ENCODE peak calls at places on chromosomes 11 and 22, in six cellular contexts. L is IMR-90, D is GM20000, Z is kidney, J is astrocyte of the cerebellum, G is right lobe of liver. N is an unnamed sample.

GRCh38 chr11:61173456-61173855 is 12.2 kb upstream of the VPS37C start:
- DNase-seq in L (peak), D (peak), Z (no peak), J (no peak), G (no peak), N (no peak)

GRCh38 chr11:78101073-78101472 is 21.4 kb upstream of the NDUFC2 start:
- DNase-seq in L (peak), D (no peak), Z (no peak), J (no peak), G (no peak), N (no peak)

GRCh38 chr22:46047841-46048595 is 71.1 kb upstream of the WNT7B start:
- DNase-seq in L (no peak), D (no peak), Z (peak), J (no peak), G (peak), N (peak)

GRCh38 chr22:48923165-48923875 is 904.4 kb downstream of the BRD1 start:
- DNase-seq in L (no peak), D (no peak), Z (no peak), J (no peak), G (no peak), N (no peak)

GRCh38 chr11:46930089-46930488 is 6.5 kb upstream of the CSTPP1 start:
- DNase-seq in L (peak), D (no peak), Z (no peak), J (peak), G (no peak), N (no peak)

GRCh38 chr11:69249641-69250502 is 44.1 kb upstream of the MYEOV start:
- DNase-seq in L (peak), D (no peak), Z (peak), J (peak), G (peak), N (peak)

GRCh38 chr11:78078218-78079167 is 1.2 kb downstream of the NDUFC2 start:
- DNase-seq in L (no peak), D (no peak), Z (no peak), J (no peak), G (no peak), N (no peak)

GRCh38 chr11:113876798-113877672 is 1.7 kb upstream of the USP28 start:
- DNase-seq in L (no peak), D (no peak), Z (no peak), J (no peak), G (no peak), N (no peak)

GRCh38 chr11:65132988-65133700 is 1.2 kb downstream of the SYVN1 start:
- DNase-seq in L (no peak), D (peak), Z (peak), J (no peak), G (peak), N (peak)

GRCh38 chr22:42281284-42281683 is 10.8 kb upstream of the TCF20 start:
- DNase-seq in L (no peak), D (no peak), Z (peak), J (no peak), G (no peak), N (peak)

GRCh38 chr11:97751405-97751804 is 1269.3 kb upstream of the CNTN5 start:
- DNase-seq in L (no peak), D (no peak), Z (peak), J (no peak), G (no peak), N (no peak)

GRCh38 chr11:62137881-62138629 is 14.2 kb downstream of the INCENP start:
- DNase-seq in L (no peak), D (no peak), Z (no peak), J (no peak), G (no peak), N (peak)

GRCh38 chr11:95884364-95884763 is 39.5 kb downstream of the MTMR2 start:
- DNase-seq in L (peak), D (no peak), Z (no peak), J (peak), G (no peak), N (no peak)

GRCh38 chr11:132284048-132284447 is 913.6 kb downstream of the NTM start:
- DNase-seq in L (no peak), D (no peak), Z (no peak), J (no peak), G (no peak), N (no peak)

GRCh38 chr11:132284611-132285010 is 914.2 kb downstream of the NTM start:
- DNase-seq in L (no peak), D (no peak), Z (no peak), J (no peak), G (no peak), N (no peak)

GRCh38 chr11:132278801-132279574 is 908.6 kb downstream of the NTM start:
- DNase-seq in L (peak), D (peak), Z (no peak), J (peak), G (no peak), N (no peak)
- TF ChIP-seq CTCF in L (peak), D (peak), Z (peak), J (peak), G (peak), N (peak)

GRCh38 chr11:105588001-105588400 is 21.9 kb upstream of the GRIA4 start:
- DNase-seq in L (peak), D (no peak), Z (no peak), J (peak), G (no peak), N (no peak)

DNA sequence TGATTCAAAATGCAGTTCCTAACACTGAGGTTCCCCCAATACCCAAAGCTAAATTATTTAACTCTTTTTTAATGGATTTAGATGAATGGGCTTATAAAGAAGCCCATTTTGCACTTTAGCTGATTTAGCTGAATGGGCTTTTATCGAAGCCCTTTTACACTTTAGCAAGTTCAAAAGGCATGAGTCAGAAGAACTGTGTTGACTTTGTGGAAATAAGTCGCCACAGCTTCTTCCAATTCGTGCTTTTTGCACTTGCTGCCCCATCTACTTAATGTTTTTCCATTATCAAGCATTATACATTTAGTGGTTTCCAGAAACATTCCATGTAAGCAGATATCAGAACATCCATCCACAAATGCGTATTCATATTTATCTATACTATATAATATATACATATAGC is 20.5 kb upstream of the GRIA4 start:
- DNase-seq in L (peak), D (no peak), Z (no peak), J (no peak), G (no peak), N (no peak)
- TF ChIP-seq CTCF in L (no peak), D (no peak), Z (no peak), J (no peak), G (no peak), N (no peak)

DNA sequence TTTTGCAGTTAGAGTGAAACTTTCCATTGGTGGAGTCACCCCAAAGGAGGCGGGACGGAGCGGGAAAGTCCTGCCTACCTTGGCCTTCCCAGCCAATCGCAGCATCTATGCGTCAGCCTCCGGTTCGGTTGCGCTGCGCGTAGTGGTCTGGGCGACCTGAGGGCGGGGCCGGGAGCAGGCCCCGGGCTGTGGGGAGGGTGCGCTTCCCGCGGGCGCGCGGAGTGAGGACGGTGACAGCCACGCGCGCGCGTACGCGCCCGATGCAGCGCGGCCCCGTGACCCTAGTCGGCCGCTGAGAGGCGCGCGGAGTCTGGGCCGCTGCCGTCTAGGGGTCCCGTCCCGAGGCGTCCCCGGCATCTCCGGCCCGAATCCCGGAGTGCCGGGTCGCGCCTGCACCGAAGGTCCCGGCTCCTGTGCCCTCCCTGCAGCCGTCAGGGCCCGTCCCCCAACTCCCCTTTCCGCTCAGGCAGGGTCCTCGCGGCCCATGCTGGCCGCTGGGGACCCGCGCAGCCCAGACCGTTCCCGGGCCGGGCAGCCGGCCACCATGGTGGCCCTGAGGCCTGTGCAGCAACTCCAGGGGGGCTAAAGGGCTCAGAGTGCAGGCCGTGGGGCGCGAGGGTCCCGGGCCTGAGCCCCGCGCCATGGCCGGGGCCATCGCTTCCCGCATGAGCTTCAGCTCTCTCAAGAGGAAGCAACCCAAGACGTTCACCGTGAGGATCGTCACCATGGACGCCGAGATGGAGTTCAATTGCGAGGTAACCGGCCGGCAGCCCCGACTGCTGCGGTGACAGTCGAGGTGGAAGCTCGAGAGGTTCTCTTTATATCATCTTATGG is at the start of gene NF2:
- DNase-seq in L (peak), D (peak), Z (peak), J (peak), G (peak), N (peak)
- TF ChIP-seq CTCF in L (no peak), D (no peak), Z (no peak), J (no peak), G (no peak), N (peak)

GRCh38 chr22:22156716-22157499 is 87.7 kb upstream of the VPREB1 start:
- DNase-seq in L (peak), D (peak), Z (no peak), J (peak), G (peak), N (no peak)
- TF ChIP-seq CTCF in L (peak), D (peak), Z (peak), J (peak), G (peak), N (peak)

GRCh38 chr11:506238-506949 is 648 bp downstream of the RNH1 start:
- DNase-seq in L (peak), D (peak), Z (peak), J (peak), G (peak), N (no peak)
- TF ChIP-seq CTCF in L (no peak), D (no peak), Z (peak), J (no peak), G (no peak), N (peak)

N was measured in chondrocyte.